ENCODE peak calls at places on chromosomes 11 and 22, in six cellular contexts. A is posterior cingulate gyrus; N is stimulated activated CD4-positive, alpha-beta T cell treated with anti-CD3 and anti-CD28 coated beads, Interleukin-12 subunit alpha, Interleukin-12 subunit beta, amount 100 ng/mL, for 4 hours; L is effector memory CD4-positive, alpha-beta T cell; F is HT1080; Y is T-helper 9 cell. O is an unnamed sample.

GRCh38 chr11:16982256-16982671 is 31.9 kb downstream of the PLEKHA7 start:
- DNase-seq in N (no peak), F (no peak), A (no peak), Y (no peak), L (no peak), O (no peak)

GRCh38 chr22:41197808-41198585 is 7.1 kb upstream of the L3MBTL2 start:
- DNase-seq in F (peak), L (peak), N (peak), A (no peak), Y (peak), O (peak)

GRCh38 chr11:13140873-13141655 is 131.9 kb downstream of the RASSF10 start:
- DNase-seq in Y (no peak), L (no peak), N (no peak), F (peak), A (peak), O (no peak)

GRCh38 chr22:42236848-42237247 is 33.6 kb downstream of the TCF20 start:
- DNase-seq in Y (no peak), N (no peak), A (no peak), F (peak), L (no peak), O (no peak)

GRCh38 chr11:120883404-120884135 is 140.3 kb upstream of the TBCEL start:
- DNase-seq in L (no peak), Y (no peak), F (peak), N (no peak), A (no peak), O (no peak)

GRCh38 chr11:12397953-12398352 is 20.6 kb downstream of the PARVA start:
- DNase-seq in A (no peak), F (peak), N (no peak), L (no peak), Y (no peak), O (no peak)

GRCh38 chr22:17929909-17930308 is 94.5 kb downstream of the MICAL3 start:
- DNase-seq in Y (no peak), A (no peak), N (no peak), L (no peak), F (no peak), O (no peak)

GRCh38 chr11:10564692-10565318 is 3.7 kb downstream of the LYVE1 start:
- DNase-seq in F (no peak), L (no peak), Y (no peak), N (no peak), A (no peak), O (no peak)

GRCh38 chr22:43554694-43555365 is 143.0 kb downstream of the MPPED1 start:
- DNase-seq in L (no peak), Y (no peak), F (no peak), A (no peak), N (no peak), O (no peak)

GRCh38 chr22:19576460-19577421 is 52.5 kb upstream of the CLDN5 start:
- DNase-seq in N (peak), Y (no peak), L (no peak), F (peak), A (no peak), O (no peak)

GRCh38 chr22:20741634-20742581 is 32.0 kb upstream of the SERPIND1 start:
- DNase-seq in L (peak), F (peak), Y (peak), A (no peak), N (peak), O (peak)

GRCh38 chr11:122491486-122491885 is 164.0 kb upstream of the UBASH3B start:
- DNase-seq in A (no peak), L (no peak), N (no peak), Y (no peak), F (peak), O (no peak)

GRCh38 chr11:66294626-66295620 is 3.2 kb downstream of the TMEM151A start:
- DNase-seq in L (no peak), A (no peak), Y (no peak), N (no peak), F (no peak), O (no peak)

GRCh38 chr11:45538939-45539338 is 126.5 kb downstream of the CHST1 start:
- DNase-seq in F (no peak), A (peak), Y (no peak), N (no peak), L (no peak), O (no peak)

GRCh38 chr22:17057959-17058814 is 26.6 kb upstream of the IL17RA start:
- DNase-seq in L (peak), F (peak), N (peak), Y (peak), A (no peak), O (peak)

GRCh38 chr22:19679476-19680099 is 34.7 kb upstream of the SEPTIN5 start:
- DNase-seq in A (no peak), L (peak), N (peak), F (no peak), Y (peak), O (peak)